ENCODE peak calls at places on chromosomes 6 and 20, in five cellular contexts. D is iris pigment epithelial cell; E is effector memory CD4-positive, alpha-beta T cell; G is left cardiac atrium; R is NCI-H460. W is an unnamed sample.
A peak's percentile ranks its signal among the peaks of the same experiment; 100 is the strongest.

GRCh38 chr6:105507811-105508210 is 104.9 kb upstream of the PREP start:
- DNase-seq in D (no peak), E (no peak), G (no peak), R (no peak), W (no peak)

GRCh38 chr6:16332175-16332542 is 93.8 kb downstream of the GMPR start:
- DNase-seq in D (peak; percentile 73), E (peak; percentile 61), G (peak; percentile 78), R (peak; percentile 64), W (peak; percentile 82)

GRCh38 chr6:82987951-82988350 is 77.7 kb downstream of the UBE3D start:
- DNase-seq in D (no peak), E (no peak), G (no peak), R (no peak), W (no peak)

GRCh38 chr20:23366384-23366783 is 4.4 kb downstream of the GZF1 start:
- DNase-seq in D (no peak), E (no peak), G (no peak), R (no peak), W (no peak)

GRCh38 chr20:45950330-45950646 is 15.8 kb downstream of the PCIF1 start:
- DNase-seq in D (no peak), E (no peak), G (no peak), R (no peak), W (no peak)

GRCh38 chr6:96562886-96563285 is at the start of gene FHL5:
- DNase-seq in D (peak; percentile 38), E (no peak), G (no peak), R (no peak), W (no peak)

GRCh38 chr20:23966927-23967615 is 21.5 kb downstream of the GGTLC1 start:
- DNase-seq in D (no peak), E (no peak), G (peak; percentile 58), R (no peak), W (no peak)

GRCh38 chr6:36627801-36628246 is 33.7 kb downstream of the SRSF3 start:
- DNase-seq in D (peak; percentile 63), E (no peak), G (peak; percentile 65), R (no peak), W (no peak)

GRCh38 chr6:165986647-165987482 is 180.8 kb downstream of the TBXT start:
- DNase-seq in D (peak; percentile 28), E (no peak), G (peak; percentile 33), R (no peak), W (no peak)

GRCh38 chr6:133130863-133131262 is 110.3 kb upstream of the EYA4 start:
- DNase-seq in D (peak; percentile 48), E (no peak), G (peak; percentile 77), R (no peak), W (no peak)

GRCh38 chr6:17395112-17395511 is 1.7 kb downstream of the CAP2 start:
- DNase-seq in D (no peak), E (no peak), G (no peak), R (no peak), W (no peak)

GRCh38 chr6:110877569-110877968 is 3.0 kb downstream of the AMD1 start:
- DNase-seq in D (no peak), E (no peak), G (no peak), R (no peak), W (no peak)

GRCh38 chr6:22921831-22922230 is 352.5 kb downstream of the HDGFL1 start:
- DNase-seq in D (no peak), E (no peak), G (no peak), R (no peak), W (no peak)

GRCh38 chr6:108565893-108566292 is 5.2 kb downstream of the FOXO3 start:
- DNase-seq in D (peak; percentile 84), E (no peak), G (no peak), R (no peak), W (no peak)

GRCh38 chr6:3308106-3308505 is 49.4 kb downstream of the PSMG4 start:
- DNase-seq in D (no peak), E (no peak), G (no peak), R (no peak), W (no peak)

GRCh38 chr20:57868310-57868709 is 158.5 kb upstream of the PMEPA1 start:
- DNase-seq in D (no peak), E (no peak), G (no peak), R (no peak), W (no peak)

W was measured in T-helper 17 cell.